ENCODE peak calls at places on chromosomes 5 and 9, in five cellular contexts. C, P, Q, X and J are unnamed samples.

GRCh38 chr9:135608999-135609317 is 30.4 kb downstream of the GLT6D1 start:
- DNase-seq in C (no peak), P (no peak), Q (no peak), X (no peak), J (peak; percentile 12)

GRCh38 chr9:136939996-136940525 is 4.5 kb downstream of the FBXW5 start:
- DNase-seq in C (no peak), P (no peak), Q (no peak), X (no peak), J (no peak)

GRCh38 chr5:111703662-111704061 is 53.3 kb downstream of the NREP start:
- DNase-seq in C (no peak), P (no peak), Q (no peak), X (no peak), J (no peak)

GRCh38 chr9:125759812-125760134 is 12.6 kb downstream of the PBX3 start:
- DNase-seq in C (no peak), P (no peak), Q (no peak), X (no peak), J (no peak)

GRCh38 chr9:114504341-114505186 is 709 bp downstream of the WHRN start:
- DNase-seq in C (peak; percentile 55), P (peak; percentile 42), Q (peak; percentile 70), X (no peak), J (peak; percentile 78)

GRCh38 chr9:93653762-93654161 is 77.4 kb downstream of the PHF2 start:
- DNase-seq in C (no peak), P (no peak), Q (no peak), X (no peak), J (no peak)

GRCh38 chr9:136385015-136385414 is 11.5 kb upstream of the CARD9 start:
- DNase-seq in C (no peak), P (peak; percentile 64), Q (no peak), X (no peak), J (no peak)

GRCh38 chr9:1869843-1870242 is 145.3 kb upstream of the SMARCA2 start:
- DNase-seq in C (peak; percentile 12), P (no peak), Q (peak; percentile 39), X (no peak), J (peak; percentile 34)

GRCh38 chr9:22165144-22165543 is 156.0 kb upstream of the CDKN2B start:
- DNase-seq in C (no peak), P (no peak), Q (no peak), X (no peak), J (no peak)

GRCh38 chr9:68907910-68908309 is 106.0 kb downstream of the PRKACG start:
- DNase-seq in C (no peak), P (no peak), Q (no peak), X (no peak), J (no peak)

GRCh38 chr5:76202182-76202581 is 119.0 kb downstream of the SV2C start:
- DNase-seq in C (no peak), P (no peak), Q (no peak), X (no peak), J (no peak)

GRCh38 chr9:126934441-126934840 is 19.9 kb downstream of the RALGPS1 start:
- DNase-seq in C (no peak), P (no peak), Q (no peak), X (no peak), J (no peak)

GRCh38 chr5:10735569-10736255 is 25.3 kb downstream of the DAP start:
- DNase-seq in C (peak; percentile 45), P (no peak), Q (no peak), X (no peak), J (no peak)

GRCh38 chr5:84379749-84380148 is 4.9 kb downstream of the EDIL3 start:
- DNase-seq in C (no peak), P (no peak), Q (no peak), X (no peak), J (no peak)

GRCh38 chr9:86948153-86948929 is 1.0 kb upstream of the GAS1 start:
- DNase-seq in C (peak; percentile 55), P (peak; percentile 59), Q (peak; percentile 85), X (peak; percentile 56), J (peak; percentile 74)

GRCh38 chr9:93673844-93674334 is 97.5 kb downstream of the PHF2 start:
- DNase-seq in C (no peak), P (no peak), Q (no peak), X (no peak), J (peak; percentile 15)

GRCh38 chr5:77985247-77985646 is 209.1 kb upstream of the TBCA start:
- DNase-seq in C (no peak), P (no peak), Q (no peak), X (no peak), J (no peak)

GRCh38 chr5:78518365-78519197 is 130.0 kb downstream of the LHFPL2 start:
- DNase-seq in C (no peak), P (no peak), Q (no peak), X (peak; percentile 87), J (no peak)

GRCh38 chr5:138773215-138773614 is 20.0 kb downstream of the CTNNA1 start:
- DNase-seq in C (no peak), P (no peak), Q (no peak), X (no peak), J (no peak)

GRCh38 chr5:93715776-93716175 is 25.6 kb downstream of the POU5F2 start:
- DNase-seq in C (no peak), P (no peak), Q (no peak), X (no peak), J (no peak)

GRCh38 chr9:134781895-134782294 is 98.7 kb upstream of the FCN2 start:
- DNase-seq in C (no peak), P (no peak), Q (peak; percentile 54), X (no peak), J (peak; percentile 54)

GRCh38 chr5:178277346-178277745 is 44.7 kb upstream of the PHYKPL start:
- DNase-seq in C (no peak), P (no peak), Q (no peak), X (no peak), J (no peak)

GRCh38 chr9:79524266-79524665 is 47.5 kb upstream of the TLE4 start:
- DNase-seq in C (no peak), P (no peak), Q (no peak), X (peak; percentile 10), J (no peak)

GRCh38 chr5:154811653-154812465 is 38.5 kb downstream of the FAXDC2 start:
- DNase-seq in C (peak; percentile 61), P (peak; percentile 31), Q (peak; percentile 56), X (no peak), J (peak; percentile 81)

GRCh38 chr5:114153833-114154232 is 208.0 kb upstream of the KCNN2 start:
- DNase-seq in C (no peak), P (no peak), Q (no peak), X (no peak), J (no peak)

GRCh38 chr9:135515083-135515511 is 6.1 kb upstream of the LCN1 start:
- DNase-seq in C (no peak), P (no peak), Q (no peak), X (no peak), J (no peak)

GRCh38 chr9:90055226-90055625 is 450.4 kb downstream of the GADD45G start:
- DNase-seq in C (no peak), P (no peak), Q (no peak), X (no peak), J (no peak)

GRCh38 chr5:100852051-100852450 is 51.0 kb downstream of the ST8SIA4 start:
- DNase-seq in C (no peak), P (no peak), Q (no peak), X (no peak), J (no peak)

GRCh38 chr5:223791-224190 is 5.7 kb downstream of the SDHA start:
- DNase-seq in C (no peak), P (no peak), Q (no peak), X (no peak), J (no peak)

GRCh38 chr9:69204869-69205268 is 30.8 kb downstream of the TJP2 start:
- DNase-seq in C (no peak), P (no peak), Q (no peak), X (no peak), J (no peak)

GRCh38 chr5:102858221-102858620 is 103.1 kb downstream of the PAM start:
- DNase-seq in C (no peak), P (no peak), Q (no peak), X (no peak), J (no peak)

GRCh38 chr9:137787376-137787775 is 90.2 kb upstream of the CACNA1B start:
- DNase-seq in C (no peak), P (no peak), Q (no peak), X (no peak), J (no peak)

GRCh38 chr5:102865510-102866314 is 110.6 kb downstream of the PAM start:
- DNase-seq in C (peak; percentile 15), P (peak; percentile 25), Q (peak; percentile 77), X (peak; percentile 67), J (peak; percentile 82)

GRCh38 chr5:122478741-122479459 is 166.9 kb downstream of the SNCAIP start:
- DNase-seq in C (no peak), P (no peak), Q (no peak), X (peak; percentile 27), J (no peak)